ENCODE peak calls at places on chromosomes 7 and 10, in six cellular contexts. A is suprapubic skin, H is spleen, E is K562, Z is sigmoid colon, P is vagina. L is an unnamed sample.

GRCh38 chr10:48779546-48780152 is 95.0 kb downstream of the WDFY4 start:
- DNase-seq in A (no peak), H (no peak), E (no peak), Z (no peak), P (peak), L (no peak)

GRCh38 chr10:117640406-117640805 is 97.9 kb downstream of the EMX2 start:
- DNase-seq in A (no peak), H (no peak), E (no peak), Z (no peak), P (no peak), L (no peak)

GRCh38 chr7:137874390-137874789 is 27.6 kb upstream of the DGKI start:
- DNase-seq in A (no peak), H (no peak), E (no peak), Z (no peak), P (no peak), L (no peak)

GRCh38 chr7:157498690-157499089 is 161.9 kb downstream of the DNAJB6 start:
- DNase-seq in A (no peak), H (peak), E (no peak), Z (peak), P (no peak), L (no peak)

GRCh38 chr10:93629636-93630291 is 17.4 kb downstream of the PDE6C start:
- DNase-seq in A (no peak), H (no peak), E (no peak), Z (no peak), P (no peak), L (no peak)

GRCh38 chr10:9535744-9536143 is 1481.3 kb downstream of the GATA3 start:
- DNase-seq in A (no peak), H (no peak), E (no peak), Z (no peak), P (no peak), L (no peak)

GRCh38 chr7:29381206-29382094 is 182.2 kb upstream of the PRR15 start:
- DNase-seq in A (no peak), H (no peak), E (no peak), Z (no peak), P (no peak), L (no peak)

GRCh38 chr7:73701357-73701995 is 18.0 kb downstream of the STX1A start:
- DNase-seq in A (no peak), H (no peak), E (peak), Z (no peak), P (no peak), L (no peak)

GRCh38 chr7:116672596-116673503 is 854 bp downstream of the MET start:
- DNase-seq in A (no peak), H (no peak), E (no peak), Z (peak), P (no peak), L (no peak)

GRCh38 chr10:60958892-60959601 is 15.1 kb upstream of the RHOBTB1 start:
- DNase-seq in A (no peak), H (no peak), E (no peak), Z (no peak), P (no peak), L (no peak)

GRCh38 chr10:60962946-60963345 is 19.0 kb upstream of the RHOBTB1 start:
- DNase-seq in A (no peak), H (no peak), E (no peak), Z (no peak), P (no peak), L (no peak)

GRCh38 chr10:60957667-60958221 is 13.8 kb upstream of the RHOBTB1 start:
- DNase-seq in A (no peak), H (no peak), E (no peak), Z (no peak), P (no peak), L (no peak)

GRCh38 chr10:60960913-60961312 is 16.9 kb upstream of the RHOBTB1 start:
- DNase-seq in A (no peak), H (no peak), E (no peak), Z (no peak), P (no peak), L (no peak)

GRCh38 chr10:60960031-60960430 is 16.0 kb upstream of the RHOBTB1 start:
- DNase-seq in A (no peak), H (no peak), E (no peak), Z (no peak), P (no peak), L (no peak)
- H3K27ac ChIP-seq in A (no peak), H (no peak), E (no peak), Z (no peak), P (peak), L (no peak)

DNA sequence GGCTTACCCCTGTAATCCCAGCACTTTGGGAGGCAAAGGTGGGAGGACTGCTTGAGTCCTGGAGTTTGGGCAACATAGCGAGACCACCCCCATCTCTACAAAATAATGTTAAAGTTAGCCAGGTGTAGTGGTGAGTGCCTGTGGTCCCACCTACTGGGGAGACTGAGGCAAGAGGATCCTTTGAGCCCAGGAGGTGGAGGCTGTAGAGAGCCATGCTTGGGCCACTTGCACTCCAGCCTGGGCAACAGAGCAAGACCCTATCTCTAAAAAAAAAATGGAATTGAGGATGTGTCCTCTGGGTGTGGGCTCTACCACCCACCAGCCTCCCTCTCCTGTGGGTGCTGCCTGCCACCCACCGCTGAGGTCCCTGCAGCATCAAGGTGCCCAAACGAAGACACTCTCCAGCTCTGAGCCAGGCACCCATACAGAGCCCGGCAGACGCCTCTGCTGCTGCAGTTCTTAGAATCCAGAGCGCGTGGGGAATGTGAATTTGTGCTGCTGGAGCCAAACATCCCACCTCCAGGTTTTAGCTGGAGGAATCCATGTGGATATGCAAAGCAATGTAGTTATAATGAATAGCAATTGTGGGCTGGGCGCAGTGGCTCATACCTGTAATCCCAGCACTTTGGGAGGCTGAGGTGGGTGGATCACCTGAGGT is 176.0 kb upstream of the TNRC18 start:
- DNase-seq in A (no peak), H (no peak), E (no peak), Z (no peak), P (no peak), L (no peak)
- TF ChIP-seq POLR2A in A (no peak), H (no peak), E (no peak), Z (no peak), P (no peak), L (no peak)

DNA sequence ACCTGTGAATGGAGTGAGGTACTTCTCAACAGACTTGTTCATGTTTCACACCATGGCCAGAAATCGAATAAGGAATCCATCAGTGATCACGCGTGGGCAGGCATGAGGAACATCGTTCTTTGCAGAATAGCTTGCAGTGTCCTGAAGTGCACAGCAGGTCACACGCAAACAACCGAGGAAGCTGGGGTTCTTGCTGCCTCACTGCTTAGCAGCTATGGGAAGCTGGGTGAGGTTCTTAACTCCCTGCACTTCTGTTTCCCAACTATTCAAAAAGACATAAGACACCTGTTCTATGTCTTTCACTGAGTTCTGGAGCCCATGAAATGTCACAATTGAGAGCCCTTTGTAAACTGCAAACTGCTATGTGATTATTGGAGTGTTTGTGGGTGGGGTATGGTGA is 253.4 kb downstream of the KIAA1217 start:
- DNase-seq in A (no peak), H (no peak), E (no peak), Z (no peak), P (no peak), L (no peak)
- TF ChIP-seq POLR2AphosphoS5 in A (no peak), H (no peak), E (no peak), Z (no peak), P (no peak), L (no peak)

GRCh38 chr7:90597527-90597871 is 1.4 kb downstream of the CDK14 start:
- DNase-seq in A (no peak), H (no peak), E (no peak), Z (no peak), P (no peak), L (no peak)
- H3K27ac ChIP-seq in A (no peak), H (peak), E (no peak), Z (no peak), P (no peak), L (no peak)

DNA sequence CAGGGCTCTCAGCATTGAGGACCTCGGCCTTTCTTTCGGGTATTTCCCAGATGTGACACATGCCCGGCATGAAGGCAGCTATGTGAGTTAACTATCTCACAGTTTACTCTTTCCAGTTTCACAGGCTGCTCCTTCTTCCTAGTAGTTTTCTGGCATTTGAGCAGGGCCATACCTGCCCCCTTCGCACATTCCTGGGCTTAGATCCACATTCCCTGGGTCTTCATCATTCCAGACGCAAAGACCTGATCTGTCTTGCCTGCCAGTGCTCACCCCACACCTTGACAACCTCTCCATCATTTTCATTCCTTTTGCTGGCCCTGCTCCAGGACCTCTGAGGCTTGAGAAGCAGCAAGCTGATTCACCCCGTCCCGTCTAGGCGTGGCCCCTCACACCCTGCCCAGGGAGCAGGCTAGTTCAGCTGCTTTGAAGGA is 227.5 kb downstream of the WDR11 start:
- DNase-seq in A (no peak), H (no peak), E (no peak), Z (no peak), P (no peak), L (no peak)
- TF ChIP-seq POLR2A in A (no peak), H (no peak), E (no peak), Z (no peak), P (no peak), L (no peak)

GRCh38 chr7:150451833-150452431 is 1.5 kb downstream of the GIMAP8 start:
- DNase-seq in A (no peak), H (no peak), E (no peak), Z (no peak), P (no peak), L (no peak)
- TF ChIP-seq POLR2AphosphoS5 in A (no peak), H (no peak), E (no peak), Z (no peak), P (no peak), L (no peak)

GRCh38 chr10:103929396-103929921 is 11.5 kb upstream of the STN1 start:
- DNase-seq in A (no peak), H (no peak), E (no peak), Z (no peak), P (no peak), L (no peak)
- H3K27ac ChIP-seq in A (no peak), H (no peak), E (no peak), Z (no peak), P (no peak), L (no peak)

GRCh38 chr10:129942936-129943724 is 20.9 kb downstream of the EBF3 start:
- DNase-seq in A (peak), H (peak), E (no peak), Z (peak), P (no peak), L (no peak)

GRCh38 chr10:129946868-129947267 is 17.2 kb downstream of the EBF3 start:
- DNase-seq in A (peak), H (peak), E (no peak), Z (peak), P (no peak), L (peak)

GRCh38 chr10:129945031-129945430 is 19.0 kb downstream of the EBF3 start:
- DNase-seq in A (no peak), H (no peak), E (no peak), Z (peak), P (no peak), L (no peak)

GRCh38 chr10:129949411-129950335 is 14.4 kb downstream of the EBF3 start:
- DNase-seq in A (peak), H (peak), E (no peak), Z (peak), P (no peak), L (no peak)

GRCh38 chr10:129945941-129946760 is 17.9 kb downstream of the EBF3 start:
- DNase-seq in A (peak), H (peak), E (no peak), Z (peak), P (no peak), L (peak)
- TF ChIP-seq POLR2A in A (no peak), H (no peak), E (no peak), Z (no peak), P (no peak), L (no peak)

DNA sequence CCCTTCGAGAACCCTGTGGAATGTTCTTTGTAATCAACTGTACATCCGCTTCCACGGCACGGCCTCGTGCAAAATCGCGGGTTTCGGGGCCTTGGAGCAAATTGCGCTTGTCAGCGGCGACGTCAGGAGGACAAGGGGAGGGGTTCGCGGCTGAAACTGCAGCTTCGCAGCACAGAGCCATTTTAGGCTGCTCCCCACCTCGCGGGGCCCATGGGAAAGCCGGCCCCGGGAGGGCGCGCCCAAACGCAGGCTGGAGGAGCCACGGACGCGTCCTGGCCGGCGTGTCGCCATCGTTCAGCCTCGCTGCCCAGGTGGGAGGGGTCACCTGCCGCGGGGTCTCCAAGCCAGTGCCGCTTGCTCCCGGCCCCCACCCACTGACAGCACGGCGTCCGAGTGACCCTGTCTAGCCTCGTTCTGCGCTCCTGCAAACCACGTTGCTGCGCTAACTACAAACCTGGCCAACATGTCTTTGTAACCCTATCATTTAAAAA is 2.8 kb downstream of the SFMBT2 start:
- DNase-seq in A (no peak), H (peak), E (no peak), Z (peak), P (peak), L (peak)
- TF ChIP-seq POLR2AphosphoS5 in A (no peak), H (peak), E (no peak), Z (no peak), P (peak), L (no peak)

GRCh38 chr10:24916365-24916764 is 36.0 kb downstream of the PRTFDC1 start:
- DNase-seq in A (no peak), H (no peak), E (no peak), Z (no peak), P (no peak), L (no peak)

GRCh38 chr10:24912214-24912613 is 40.2 kb downstream of the PRTFDC1 start:
- DNase-seq in A (no peak), H (no peak), E (no peak), Z (no peak), P (no peak), L (no peak)

GRCh38 chr10:24915304-24915703 is 37.1 kb downstream of the PRTFDC1 start:
- DNase-seq in A (no peak), H (no peak), E (peak), Z (no peak), P (no peak), L (no peak)

GRCh38 chr10:24917493-24917892 is 34.9 kb downstream of the PRTFDC1 start:
- DNase-seq in A (no peak), H (no peak), E (no peak), Z (no peak), P (no peak), L (no peak)

DNA sequence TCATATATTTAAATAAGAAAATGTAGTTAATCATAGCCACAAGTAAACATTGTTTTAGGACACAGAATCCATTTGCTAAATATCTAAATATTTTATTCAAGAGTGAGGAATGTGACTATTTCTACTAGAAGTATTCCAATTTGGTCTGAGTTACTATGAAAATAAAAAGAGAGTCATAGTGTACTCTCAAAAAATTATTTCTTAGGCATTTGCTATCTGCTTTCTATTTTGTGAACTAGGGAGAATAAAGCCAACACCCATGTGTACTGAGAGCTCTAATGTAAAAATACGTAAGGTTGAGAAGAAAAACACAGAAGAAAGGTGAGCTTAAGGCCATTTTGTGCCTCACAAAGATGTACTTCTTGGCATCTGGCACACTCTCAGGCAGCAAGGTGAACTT is 38.3 kb downstream of the PRTFDC1 start:
- DNase-seq in A (no peak), H (no peak), E (no peak), Z (no peak), P (no peak), L (no peak)
- H3K27ac ChIP-seq in A (no peak), H (no peak), E (no peak), Z (no peak), P (no peak), L (no peak)

L was measured in upper lobe of left lung.